ENCODE peak calls at places on chromosomes 5 and 9, in five cellular contexts. M, E, I, R and G are unnamed samples.

GRCh38 chr5:10564838-10565784 is 1.2 kb downstream of the ANKRD33B start:
- DNase-seq in M (no peak), I (peak; percentile 50), E (no peak), R (no peak), G (peak; percentile 62)

GRCh38 chr5:95958308-95959014 is 3.2 kb downstream of the ELL2 start:
- DNase-seq in R (no peak), M (peak; percentile 45), E (no peak), I (no peak), G (peak; percentile 27)

GRCh38 chr9:18472915-18473314 is 1.0 kb upstream of the ADAMTSL1 start:
- DNase-seq in M (no peak), I (no peak), E (no peak), R (no peak), G (no peak)

GRCh38 chr9:127121628-127122175 is 733 bp downstream of the ANGPTL2 start:
- DNase-seq in R (no peak), E (no peak), M (no peak), I (peak; percentile 41), G (peak; percentile 30)

GRCh38 chr5:82164957-82165698 is 113.0 kb downstream of the RPS23 start:
- DNase-seq in M (peak; percentile 55), E (no peak), I (peak; percentile 49), R (no peak), G (peak; percentile 53)

GRCh38 chr5:133930061-133930823 is 38.2 kb downstream of the C5orf15 start:
- DNase-seq in I (no peak), R (no peak), E (peak; percentile 52), M (no peak), G (no peak)

GRCh38 chr5:141715340-141715905 is 33.4 kb upstream of the ARAP3 start:
- DNase-seq in E (no peak), I (no peak), M (no peak), R (no peak), G (no peak)

GRCh38 chr5:137453476-137454080 is 45.5 kb downstream of the SPOCK1 start:
- DNase-seq in R (no peak), E (no peak), I (peak; percentile 88), M (peak; percentile 59), G (peak; percentile 89)

GRCh38 chr5:5617024-5617423 is 194.5 kb downstream of the ICE1 start:
- DNase-seq in R (no peak), M (no peak), I (no peak), E (no peak), G (no peak)

GRCh38 chr9:14895806-14896205 is 14.4 kb downstream of the FREM1 start:
- DNase-seq in E (no peak), M (peak; percentile 86), R (no peak), I (no peak), G (peak; percentile 21)

GRCh38 chr5:109028608-109029299 is 281.1 kb downstream of the FER start:
- DNase-seq in M (peak; percentile 50), I (no peak), R (no peak), E (no peak), G (no peak)

GRCh38 chr5:109029847-109030246 is 282.1 kb downstream of the FER start:
- DNase-seq in M (no peak), R (no peak), E (no peak), I (no peak), G (no peak)

GRCh38 chr5:109027983-109028607 is 280.4 kb downstream of the FER start:
- DNase-seq in M (peak; percentile 58), I (no peak), E (no peak), R (no peak), G (no peak)

GRCh38 chr5:109034276-109034675 is 286.6 kb downstream of the FER start:
- DNase-seq in R (no peak), M (no peak), E (no peak), I (peak; percentile 13), G (no peak)

GRCh38 chr5:109030360-109031143 is 282.9 kb downstream of the FER start:
- DNase-seq in R (no peak), I (no peak), E (no peak), M (no peak), G (no peak)
- H3K4me1 ChIP-seq in R (no peaks in the 10 kb centered on the region), I (peaks cover 15% of the 10 kb centered on the region), E (no peaks in the 10 kb centered on the region), M (peaks cover 21% of the 10 kb centered on the region), G (no peaks in the 10 kb centered on the region)

GRCh38 chr5:125278711-125279110 is 532.3 kb upstream of the ZNF608 start:
- DNase-seq in R (no peak), M (no peak), I (no peak), E (no peak), G (no peak)
- H3K27ac ChIP-seq in R (no peak overlapping the region), M (no peak overlapping the region), I (no peak overlapping the region), E (no peak overlapping the region), G (no peak overlapping the region)

DNA sequence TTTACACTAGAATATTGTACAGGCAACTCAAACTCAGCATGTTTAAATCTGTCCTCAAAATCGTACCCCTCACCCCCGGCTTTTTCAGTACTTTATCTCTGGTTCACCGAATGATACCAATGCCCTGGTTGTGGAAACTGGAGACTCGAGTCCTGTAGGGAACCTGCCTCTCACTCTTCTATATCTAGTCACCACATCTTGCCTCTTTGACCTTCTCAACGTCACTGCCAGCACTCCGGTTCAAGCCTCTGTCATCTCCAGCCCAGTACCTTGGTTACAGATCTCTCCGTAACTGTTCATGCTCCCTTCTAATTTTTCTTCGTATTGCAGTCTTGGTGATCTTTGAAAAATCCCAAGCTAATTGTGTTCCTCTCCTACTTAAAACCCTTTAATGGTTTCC is 6.7 kb downstream of the SLC44A1 start:
- DNase-seq in I (no peak), M (no peak), E (no peak), R (no peak), G (no peak)
- H3K4me1 ChIP-seq in I (peaks cover 52% of the 10 kb centered on the region), M (peaks cover 9% of the 10 kb centered on the region), E (no peaks in the 10 kb centered on the region), R (peaks cover 63% of the 10 kb centered on the region), G (peaks cover 61% of the 10 kb centered on the region)

GRCh38 chr5:53019320-53019719 is 30.2 kb downstream of the ITGA2 start:
- DNase-seq in I (no peak), R (no peak), M (peak; percentile 82), E (no peak), G (no peak)
- H3K27ac ChIP-seq in I (no peak overlapping the region), R (no peak overlapping the region), M (peak overlapping the region; percentile 68), E (no peak overlapping the region), G (no peak overlapping the region)

GRCh38 chr9:123265833-123266232 is 2.6 kb downstream of the STRBP start:
- DNase-seq in I (no peak), E (no peak), R (no peak), M (no peak), G (peak; percentile 29)

GRCh38 chr9:123267481-123268239 is 726 bp downstream of the STRBP start:
- DNase-seq in R (no peak), I (peak; percentile 49), M (no peak), E (peak; percentile 20), G (peak; percentile 41)

GRCh38 chr9:123268950-123269302 is 540 bp upstream of the STRBP start:
- DNase-seq in R (no peak), I (no peak), M (no peak), E (no peak), G (no peak)

GRCh38 chr9:123268240-123268949 is at the start of gene STRBP:
- DNase-seq in R (peak; percentile 44), M (peak; percentile 85), I (peak; percentile 97), E (peak; percentile 93), G (peak; percentile 94)

DNA sequence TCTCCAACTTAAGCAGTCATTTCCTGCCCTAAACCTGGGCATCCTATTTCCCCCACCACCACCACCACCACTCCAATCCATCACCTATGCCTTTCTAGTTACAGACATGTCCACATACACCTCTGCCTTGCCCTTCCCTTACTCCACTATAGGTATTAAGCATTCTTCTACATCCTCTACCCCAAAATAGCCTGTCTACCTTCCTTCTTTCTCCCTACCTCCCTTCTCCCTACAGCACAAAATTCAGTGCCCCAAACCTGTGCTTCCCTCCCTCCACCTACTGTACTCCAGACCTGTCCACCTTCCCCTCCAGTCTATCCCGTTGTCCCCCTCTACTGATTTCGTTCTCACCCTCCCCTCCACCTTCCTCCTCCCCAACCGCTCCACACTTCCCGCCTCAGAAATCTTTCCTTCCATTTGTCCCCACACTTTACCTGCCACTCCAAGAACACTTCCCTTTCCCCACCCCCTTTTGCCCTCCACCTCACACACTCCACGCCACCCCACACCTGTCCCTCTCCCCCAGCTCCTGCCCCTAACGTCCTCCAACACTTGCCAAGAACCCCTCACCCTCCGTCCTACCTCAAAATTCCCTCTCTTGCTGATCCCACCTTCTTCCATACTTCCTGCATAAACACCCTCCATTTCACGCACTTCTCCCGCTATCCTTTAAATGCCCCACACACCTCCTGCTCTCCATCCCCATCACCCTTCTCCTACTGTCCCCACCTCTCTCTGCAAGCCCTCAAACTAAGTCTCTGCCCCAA is 1.5 kb downstream of the STRBP start:
- DNase-seq in R (no peak), M (no peak), I (no peak), E (no peak), G (no peak)
- H3K4me1 ChIP-seq in R (peaks cover 55% of the 10 kb centered on the region), M (no peaks in the 10 kb centered on the region), I (peaks cover 34% of the 10 kb centered on the region), E (peaks cover 19% of the 10 kb centered on the region), G (peaks cover 49% of the 10 kb centered on the region)

GRCh38 chr9:104968025-104968982 is 40.3 kb upstream of the ABCA1 start:
- DNase-seq in R (peak; percentile 42), I (peak; percentile 93), E (peak; percentile 88), M (peak; percentile 76), G (peak; percentile 92)
- H3K27ac ChIP-seq in R (peak overlapping the region; percentile 96), I (peak overlapping the region; percentile 32), E (peak overlapping the region; percentile 11), M (no peak overlapping the region), G (peak overlapping the region; percentile 71)

DNA sequence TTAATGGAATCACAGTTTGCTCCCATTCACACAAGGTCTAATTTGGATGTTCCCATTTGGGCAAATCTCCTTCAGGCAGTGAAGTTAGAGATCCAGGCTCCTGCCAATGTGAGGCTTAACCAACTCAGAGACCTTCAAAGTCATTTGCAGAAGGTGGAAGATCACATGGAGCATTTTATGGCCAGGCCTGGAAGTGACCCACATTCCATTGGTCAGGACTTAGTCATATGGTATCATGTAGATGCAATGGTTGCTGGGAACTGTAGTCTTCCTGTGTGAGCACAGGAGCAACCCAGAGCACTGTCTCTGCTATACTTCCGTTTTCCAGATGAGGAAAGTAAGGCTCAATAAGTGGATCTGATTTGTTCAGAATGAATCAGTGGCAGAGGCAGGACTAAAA is 292.7 kb upstream of the SMARCA2 start:
- DNase-seq in R (no peak), M (peak; percentile 2), I (no peak), E (no peak), G (peak; percentile 69)
- H3K4me1 ChIP-seq in R (no peaks in the 10 kb centered on the region), M (no peaks in the 10 kb centered on the region), I (no peaks in the 10 kb centered on the region), E (no peaks in the 10 kb centered on the region), G (peaks cover 4% of the 10 kb centered on the region)